ENCODE peak calls at places on chromosomes 5 and 9, in eight cellular contexts. W, Q, S, T, R, A, Y and V are unnamed samples.

GRCh38 chr5:111066261-111066938 is 5.1 kb upstream of the TSLP start:
- DNase-seq in W (no peak), Q (no peak), S (no peak), T (no peak), R (no peak), A (no peak), Y (no peak), V (no peak)

GRCh38 chr5:27315541-27316282 is 277.3 kb upstream of the CDH9 start:
- DNase-seq in W (no peak), Q (no peak), S (peak; percentile 75), T (no peak), R (no peak), A (peak; percentile 72), Y (no peak), V (no peak)

GRCh38 chr5:132760043-132760420 is 12.8 kb downstream of the CCNI2 start:
- DNase-seq in W (no peak), Q (no peak), S (no peak), T (no peak), R (no peak), A (no peak), Y (no peak), V (no peak)

GRCh38 chr9:38066167-38066906 is 2.7 kb downstream of the SHB start:
- DNase-seq in W (no peak), Q (no peak), S (no peak), T (no peak), R (no peak), A (peak; percentile 18), Y (no peak), V (no peak)

GRCh38 chr5:154166901-154167791 is 23.4 kb upstream of the GALNT10 start:
- DNase-seq in W (no peak), Q (no peak), S (no peak), T (no peak), R (no peak), A (no peak), Y (no peak), V (no peak)

GRCh38 chr9:128190516-128191405 is 611 bp downstream of the CIZ1 start:
- DNase-seq in W (no peak), Q (no peak), S (no peak), T (no peak), R (no peak), A (no peak), Y (no peak), V (no peak)

GRCh38 chr9:96663506-96664120 is 8.5 kb upstream of the PRXL2C start:
- DNase-seq in W (no peak), Q (no peak), S (no peak), T (no peak), R (no peak), A (peak; percentile 48), Y (no peak), V (no peak)

GRCh38 chr5:170788626-170789304 is 5.2 kb downstream of the GABRP start:
- DNase-seq in W (peak; percentile 19), Q (no peak), S (no peak), T (no peak), R (no peak), A (no peak), Y (no peak), V (no peak)

GRCh38 chr5:62594364-62594984 is 15.9 kb downstream of the LRRC70 start:
- DNase-seq in W (no peak), Q (no peak), S (no peak), T (no peak), R (no peak), A (no peak), Y (no peak), V (no peak)

GRCh38 chr5:424259-425110 is 18.5 kb upstream of the EXOC3 start:
- DNase-seq in W (no peak), Q (no peak), S (no peak), T (no peak), R (peak; percentile 57), A (no peak), Y (no peak), V (no peak)

GRCh38 chr5:172634106-172634899 is 6.8 kb upstream of the NEURL1B start:
- DNase-seq in W (no peak), Q (no peak), S (no peak), T (no peak), R (peak; percentile 24), A (no peak), Y (no peak), V (no peak)

GRCh38 chr5:51958473-51958872 is 575.2 kb downstream of the ISL1 start:
- DNase-seq in W (no peak), Q (no peak), S (no peak), T (no peak), R (no peak), A (no peak), Y (no peak), V (no peak)

GRCh38 chr5:147509041-147509709 is 693 bp downstream of the DPYSL3 start:
- DNase-seq in W (no peak), Q (no peak), S (no peak), T (no peak), R (peak; percentile 80), A (no peak), Y (no peak), V (no peak)

GRCh38 chr5:162248107-162248713 is 180.6 kb downstream of the GABRG2 start:
- DNase-seq in W (no peak), Q (no peak), S (no peak), T (no peak), R (no peak), A (no peak), Y (peak; percentile 17), V (peak; percentile 7)

GRCh38 chr5:84372066-84372700 is 12.5 kb downstream of the EDIL3 start:
- DNase-seq in W (no peak), Q (no peak), S (peak; percentile 88), T (no peak), R (no peak), A (peak; percentile 55), Y (no peak), V (no peak)

GRCh38 chr5:157603333-157604190 is 28.0 kb upstream of the ADAM19 start:
- DNase-seq in W (no peak), Q (no peak), S (peak; percentile 94), T (peak; percentile 66), R (no peak), A (peak; percentile 97), Y (no peak), V (no peak)

GRCh38 chr5:81866994-81867393 is 104.8 kb upstream of the ATG10 start:
- DNase-seq in W (no peak), Q (no peak), S (no peak), T (no peak), R (no peak), A (no peak), Y (no peak), V (no peak)

GRCh38 chr9:73038613-73039012 is 85.8 kb upstream of the ALDH1A1 start:
- DNase-seq in W (no peak), Q (no peak), S (peak; percentile 41), T (no peak), R (peak; percentile 72), A (no peak), Y (no peak), V (peak; percentile 53)

GRCh38 chr5:64295100-64295499 is 129.5 kb downstream of the RNF180 start:
- DNase-seq in W (peak; percentile 15), Q (no peak), S (no peak), T (no peak), R (no peak), A (no peak), Y (no peak), V (no peak)